ENCODE peak calls at places on chromosome 1, in four cellular contexts. One of them, this sample, is unnamed.

GRCh38 chr1:27439150-27439549 is 46.7 kb downstream of the GPR3 start:
- DNase-seq in pancreas: no peak
- DNase-seq in brain microvascular endothelial cell: no peak
- DNase-seq in mesothelial cell of epicardium: no peak
- DNase-seq in this sample: no peak

GRCh38 chr1:93728480-93729131 is 47.0 kb upstream of the BCAR3 start:
- DNase-seq in brain microvascular endothelial cell: no peak
- DNase-seq in mesothelial cell of epicardium: no peak
- DNase-seq in pancreas: no peak
- DNase-seq in this sample: no peak

GRCh38 chr1:172762087-172762486 is 103.2 kb downstream of the FASLG start:
- DNase-seq in pancreas: no peak
- DNase-seq in mesothelial cell of epicardium: no peak
- DNase-seq in brain microvascular endothelial cell: no peak
- DNase-seq in this sample: no peak

GRCh38 chr1:53577141-53578100 is 118.2 kb downstream of the DMRTB1 start:
- DNase-seq in brain microvascular endothelial cell: no peak
- DNase-seq in mesothelial cell of epicardium: peak; percentile 10
- DNase-seq in pancreas: no peak
- DNase-seq in this sample: peak; percentile 58

GRCh38 chr1:24236170-24237045 is 49.3 kb upstream of the IFNLR1 start:
- DNase-seq in pancreas: no peak
- DNase-seq in brain microvascular endothelial cell: no peak
- DNase-seq in mesothelial cell of epicardium: no peak
- DNase-seq in this sample: no peak

GRCh38 chr1:116997666-116998065 is 3.9 kb upstream of the CD101 start:
- DNase-seq in mesothelial cell of epicardium: no peak
- DNase-seq in pancreas: no peak
- DNase-seq in brain microvascular endothelial cell: no peak
- DNase-seq in this sample: no peak

GRCh38 chr1:101388904-101389546 is 152.2 kb downstream of the S1PR1 start:
- DNase-seq in pancreas: no peak
- DNase-seq in mesothelial cell of epicardium: no peak
- DNase-seq in brain microvascular endothelial cell: peak; percentile 65
- DNase-seq in this sample: no peak

GRCh38 chr1:205660361-205660760 is 19.9 kb downstream of the SLC45A3 start:
- DNase-seq in brain microvascular endothelial cell: no peak
- DNase-seq in mesothelial cell of epicardium: no peak
- DNase-seq in pancreas: no peak
- DNase-seq in this sample: no peak

GRCh38 chr1:94327001-94327685 is 89.8 kb upstream of the ARHGAP29 start:
- DNase-seq in mesothelial cell of epicardium: no peak
- DNase-seq in pancreas: no peak
- DNase-seq in brain microvascular endothelial cell: peak; percentile 74
- DNase-seq in this sample: no peak

GRCh38 chr1:31152181-31152768 is 86.8 kb upstream of the PUM1 start:
- DNase-seq in mesothelial cell of epicardium: no peak
- DNase-seq in brain microvascular endothelial cell: peak; percentile 56
- DNase-seq in pancreas: no peak
- DNase-seq in this sample: no peak

GRCh38 chr1:206708058-206708457 is 23.4 kb downstream of the MAPKAPK2 start:
- DNase-seq in brain microvascular endothelial cell: no peak
- DNase-seq in pancreas: no peak
- DNase-seq in mesothelial cell of epicardium: no peak
- DNase-seq in this sample: no peak

GRCh38 chr1:11590395-11590794 is 63.8 kb downstream of the FBXO2 start:
- DNase-seq in mesothelial cell of epicardium: no peak
- DNase-seq in brain microvascular endothelial cell: no peak
- DNase-seq in pancreas: no peak
- DNase-seq in this sample: no peak

GRCh38 chr1:234535763-234536515 is 57.0 kb upstream of the TARBP1 start:
- DNase-seq in brain microvascular endothelial cell: peak; percentile 85
- DNase-seq in pancreas: no peak
- DNase-seq in mesothelial cell of epicardium: no peak
- DNase-seq in this sample: no peak

GRCh38 chr1:8170059-8170835 is 144.1 kb upstream of the ERRFI1 start:
- DNase-seq in pancreas: peak; percentile 49
- DNase-seq in brain microvascular endothelial cell: no peak
- DNase-seq in mesothelial cell of epicardium: no peak
- DNase-seq in this sample: no peak

GRCh38 chr1:165114022-165114888 is 242.3 kb downstream of the LMX1A start:
- DNase-seq in mesothelial cell of epicardium: no peak
- DNase-seq in pancreas: no peak
- DNase-seq in brain microvascular endothelial cell: peak; percentile 52
- DNase-seq in this sample: no peak

GRCh38 chr1:8394456-8395321 is 76.8 kb downstream of the SLC45A1 start:
- DNase-seq in brain microvascular endothelial cell: peak; percentile 94
- DNase-seq in mesothelial cell of epicardium: no peak
- DNase-seq in pancreas: no peak
- DNase-seq in this sample: no peak

GRCh38 chr1:200042119-200042436 is 14.6 kb downstream of the NR5A2 start:
- DNase-seq in mesothelial cell of epicardium: no peak
- DNase-seq in pancreas: no peak
- DNase-seq in brain microvascular endothelial cell: no peak
- DNase-seq in this sample: no peak

GRCh38 chr1:210625715-210626114 is 297.0 kb downstream of the HHAT start:
- DNase-seq in mesothelial cell of epicardium: no peak
- DNase-seq in brain microvascular endothelial cell: no peak
- DNase-seq in pancreas: no peak
- DNase-seq in this sample: no peak

GRCh38 chr1:2378441-2378851 is 12.9 kb downstream of the MORN1 start:
- DNase-seq in brain microvascular endothelial cell: no peak
- DNase-seq in pancreas: peak; percentile 21
- DNase-seq in mesothelial cell of epicardium: no peak
- DNase-seq in this sample: no peak

GRCh38 chr1:179298952-179299351 is 5.4 kb downstream of the SOAT1 start:
- DNase-seq in mesothelial cell of epicardium: no peak
- DNase-seq in brain microvascular endothelial cell: no peak
- DNase-seq in pancreas: no peak
- DNase-seq in this sample: no peak

GRCh38 chr1:55052221-55053142 is 13.1 kb downstream of the PCSK9 start:
- DNase-seq in pancreas: no peak
- DNase-seq in mesothelial cell of epicardium: no peak
- DNase-seq in brain microvascular endothelial cell: no peak
- DNase-seq in this sample: no peak

GRCh38 chr1:64396817-64397216 is 73.1 kb upstream of the CACHD1 start:
- DNase-seq in brain microvascular endothelial cell: no peak
- DNase-seq in mesothelial cell of epicardium: no peak
- DNase-seq in pancreas: no peak
- DNase-seq in this sample: no peak

GRCh38 chr1:27145934-27146354 is 9.0 kb downstream of the SLC9A1 start:
- DNase-seq in brain microvascular endothelial cell: peak; percentile 90
- DNase-seq in mesothelial cell of epicardium: no peak
- DNase-seq in pancreas: no peak
- DNase-seq in this sample: no peak

GRCh38 chr1:7886346-7886745 is 33.5 kb upstream of the UTS2 start:
- DNase-seq in pancreas: no peak
- DNase-seq in brain microvascular endothelial cell: no peak
- DNase-seq in mesothelial cell of epicardium: no peak
- DNase-seq in this sample: no peak

GRCh38 chr1:1927751-1928150 is 8.7 kb upstream of the TMEM52 start:
- DNase-seq in brain microvascular endothelial cell: no peak
- DNase-seq in mesothelial cell of epicardium: no peak
- DNase-seq in pancreas: peak; percentile 70
- DNase-seq in this sample: no peak

GRCh38 chr1:109765896-109766615 is 2.3 kb upstream of the EPS8L3 start:
- DNase-seq in mesothelial cell of epicardium: peak; percentile 14
- DNase-seq in pancreas: no peak
- DNase-seq in brain microvascular endothelial cell: no peak
- DNase-seq in this sample: no peak

GRCh38 chr1:34460193-34460592 is 283.5 kb downstream of the C1orf94 start:
- DNase-seq in pancreas: peak; percentile 55
- DNase-seq in brain microvascular endothelial cell: no peak
- DNase-seq in mesothelial cell of epicardium: no peak
- DNase-seq in this sample: no peak

GRCh38 chr1:156616463-156616862 is 2.8 kb upstream of the HAPLN2 start:
- DNase-seq in brain microvascular endothelial cell: peak; percentile 60
- DNase-seq in pancreas: no peak
- DNase-seq in mesothelial cell of epicardium: peak; percentile 40
- DNase-seq in this sample: no peak

GRCh38 chr1:226185153-226186036 is 1.1 kb downstream of the ACBD3 start:
- DNase-seq in mesothelial cell of epicardium: no peak
- DNase-seq in pancreas: no peak
- DNase-seq in brain microvascular endothelial cell: peak; percentile 1
- DNase-seq in this sample: no peak

GRCh38 chr1:183685112-183685713 is 32.1 kb upstream of the APOBEC4 start:
- DNase-seq in brain microvascular endothelial cell: peak; percentile 56
- DNase-seq in pancreas: no peak
- DNase-seq in mesothelial cell of epicardium: no peak
- DNase-seq in this sample: no peak

GRCh38 chr1:244054924-244055263 is 3.8 kb downstream of the ZBTB18 start:
- DNase-seq in pancreas: peak; percentile 27
- DNase-seq in mesothelial cell of epicardium: no peak
- DNase-seq in brain microvascular endothelial cell: no peak
- DNase-seq in this sample: no peak

GRCh38 chr1:19372136-19372514 is 60.0 kb downstream of the SLC66A1 start:
- DNase-seq in mesothelial cell of epicardium: no peak
- DNase-seq in brain microvascular endothelial cell: no peak
- DNase-seq in pancreas: no peak
- DNase-seq in this sample: no peak

DNA sequence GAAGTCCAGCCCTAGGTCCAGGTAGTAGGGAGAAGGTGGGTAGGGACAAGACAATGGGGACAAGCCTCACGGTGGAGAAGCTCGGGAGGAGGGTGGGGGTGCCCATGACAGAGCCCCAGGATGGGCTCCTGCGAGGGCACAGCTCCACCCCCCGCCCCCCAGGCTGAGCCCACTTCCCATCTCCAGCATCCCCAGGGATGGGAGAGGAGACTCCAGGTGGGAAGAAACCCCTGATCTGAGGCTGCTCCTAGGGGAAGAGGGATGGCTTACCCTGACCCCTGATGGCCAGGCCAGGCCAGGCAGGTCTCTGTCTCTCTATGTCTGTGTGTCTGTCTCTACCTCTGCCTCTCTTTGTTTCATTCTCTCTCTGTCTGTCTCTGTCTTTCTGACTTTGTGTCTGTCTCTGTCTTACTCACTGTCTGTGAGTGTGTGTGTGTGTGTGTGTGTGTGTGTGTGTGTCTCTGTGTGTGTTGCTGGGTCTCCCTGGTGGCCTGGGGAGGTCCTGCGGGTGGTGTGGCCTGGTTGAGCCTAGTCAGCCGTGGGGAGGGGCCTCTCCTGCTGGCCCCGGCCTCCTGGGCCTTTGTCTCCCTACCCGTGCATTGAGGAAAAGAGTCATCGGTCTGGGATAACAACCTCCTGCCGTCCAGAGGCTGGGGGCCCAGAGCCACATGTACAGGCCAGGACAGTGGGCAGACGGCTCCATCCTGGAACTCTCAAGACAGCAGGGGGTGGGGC is 45.7 kb downstream of the WNT9A start:
- DNase-seq in mesothelial cell of epicardium: no peak
- DNase-seq in brain microvascular endothelial cell: peak; percentile 52
- DNase-seq in pancreas: no peak
- DNase-seq in this sample: no peak
- TF ChIP-seq CTCF in mesothelial cell of epicardium: no peak
- TF ChIP-seq CTCF in brain microvascular endothelial cell: peak; percentile 13
- TF ChIP-seq CTCF in pancreas: no peak
- TF ChIP-seq CTCF in this sample: no peak

DNA sequence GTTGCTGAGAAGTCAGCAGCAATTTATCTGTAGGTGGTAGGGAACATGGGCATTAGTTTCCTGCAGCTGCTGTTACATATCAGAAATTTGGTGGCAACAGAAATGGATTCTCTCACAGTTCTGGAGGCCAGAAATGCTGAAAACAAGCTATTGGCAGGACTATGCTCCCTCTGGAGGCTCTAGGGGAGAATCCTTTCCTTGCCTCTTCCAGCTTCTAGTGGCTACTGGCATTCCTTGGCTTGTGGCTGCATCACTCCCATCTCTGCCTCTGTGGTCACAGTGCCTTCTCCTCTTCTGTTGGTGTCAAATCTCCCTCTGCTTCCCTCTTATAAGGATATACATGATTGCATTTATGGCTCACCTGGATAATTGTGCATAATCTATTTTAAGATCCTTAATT is 2.5 kb upstream of the SFT2D2 start:
- DNase-seq in brain microvascular endothelial cell: no peak
- DNase-seq in mesothelial cell of epicardium: no peak
- DNase-seq in pancreas: no peak
- DNase-seq in this sample: no peak
- TF ChIP-seq CTCF in brain microvascular endothelial cell: no peak
- TF ChIP-seq CTCF in mesothelial cell of epicardium: no peak
- TF ChIP-seq CTCF in pancreas: no peak
- TF ChIP-seq CTCF in this sample: no peak

GRCh38 chr1:214584805-214585766 is 17.9 kb upstream of the CENPF start:
- DNase-seq in mesothelial cell of epicardium: no peak
- DNase-seq in brain microvascular endothelial cell: no peak
- DNase-seq in pancreas: no peak
- DNase-seq in this sample: no peak

GRCh38 chr1:214586621-214587020 is 16.4 kb upstream of the CENPF start:
- DNase-seq in pancreas: no peak
- DNase-seq in mesothelial cell of epicardium: no peak
- DNase-seq in brain microvascular endothelial cell: no peak
- DNase-seq in this sample: no peak

GRCh38 chr1:214588963-214589597 is 13.9 kb upstream of the CENPF start:
- DNase-seq in brain microvascular endothelial cell: no peak
- DNase-seq in pancreas: no peak
- DNase-seq in mesothelial cell of epicardium: no peak
- DNase-seq in this sample: no peak

GRCh38 chr1:214583824-214584554 is 19.0 kb upstream of the CENPF start:
- DNase-seq in pancreas: no peak
- DNase-seq in mesothelial cell of epicardium: no peak
- DNase-seq in brain microvascular endothelial cell: no peak
- DNase-seq in this sample: no peak

GRCh38 chr1:214587165-214587564 is 15.8 kb upstream of the CENPF start:
- DNase-seq in mesothelial cell of epicardium: no peak
- DNase-seq in pancreas: no peak
- DNase-seq in brain microvascular endothelial cell: no peak
- DNase-seq in this sample: no peak
- TF ChIP-seq CTCF in mesothelial cell of epicardium: no peak
- TF ChIP-seq CTCF in pancreas: no peak
- TF ChIP-seq CTCF in brain microvascular endothelial cell: no peak
- TF ChIP-seq CTCF in this sample: no peak

DNA sequence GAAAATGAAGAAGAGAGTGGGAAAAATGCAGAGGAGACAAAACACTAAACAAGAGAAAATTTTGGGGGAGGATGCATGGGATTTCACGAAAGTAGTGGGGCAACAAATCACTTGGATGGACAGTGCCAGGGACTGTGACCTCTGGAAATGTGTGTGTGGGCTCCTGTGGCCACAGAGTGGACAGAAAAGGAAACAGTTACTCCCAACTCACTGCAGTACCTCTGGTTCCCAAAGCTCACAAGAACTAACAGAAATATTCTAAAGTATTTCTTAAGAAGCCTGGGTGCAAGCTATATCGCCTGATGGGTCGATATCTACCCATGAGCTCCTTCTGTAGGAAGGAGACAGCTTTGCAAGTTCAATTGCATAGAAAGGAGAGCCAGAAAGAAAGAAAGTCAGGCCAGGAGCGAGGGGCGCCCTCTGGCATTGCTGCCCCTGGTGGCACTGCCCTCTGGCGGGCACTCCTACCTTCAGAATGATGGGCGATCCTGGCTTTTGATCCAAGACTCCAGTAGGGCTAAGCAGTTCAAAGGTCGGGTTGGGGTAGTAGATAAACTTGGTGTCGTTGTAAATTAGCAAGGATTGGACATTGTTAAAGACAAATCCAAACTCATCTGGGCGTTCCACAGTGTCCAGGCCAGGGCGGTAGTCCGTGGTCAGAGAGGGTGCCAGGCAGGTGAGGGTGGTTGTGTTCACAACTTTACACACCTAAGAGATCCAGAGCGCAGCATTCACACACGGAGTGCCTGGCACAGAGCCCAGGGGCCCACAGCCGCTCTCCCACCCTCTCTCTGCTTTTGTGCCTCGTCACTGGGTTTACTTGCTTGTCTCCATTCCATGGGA is 134.7 kb upstream of the CD34 start:
- DNase-seq in brain microvascular endothelial cell: no peak
- DNase-seq in mesothelial cell of epicardium: no peak
- DNase-seq in pancreas: peak; percentile 76
- DNase-seq in this sample: no peak
- TF ChIP-seq CTCF in brain microvascular endothelial cell: peak; percentile 41
- TF ChIP-seq CTCF in mesothelial cell of epicardium: no peak
- TF ChIP-seq CTCF in pancreas: peak; percentile 40
- TF ChIP-seq CTCF in this sample: no peak

This sample was measured in type B pancreatic cell.